ENCODE peak calls at places on chromosomes 2 and 18, in four cellular contexts. One of them, this sample, is unnamed.

GRCh38 chr2:175432021-175432420 is 250.5 kb upstream of the ATP5MC3 start:
- DNase-seq in K562: no peak
- DNase-seq in HepG2: no peak
- DNase-seq in H1: no peak
- DNase-seq in this sample: no peak

GRCh38 chr2:188598551-188598950 is 306.9 kb downstream of the GULP1 start:
- DNase-seq in K562: no peak
- DNase-seq in HepG2: peak
- DNase-seq in H1: no peak
- DNase-seq in this sample: no peak

GRCh38 chr2:219344756-219345458 is 12.4 kb upstream of the RESP18 start:
- DNase-seq in K562: no peak
- DNase-seq in HepG2: no peak
- DNase-seq in H1: no peak
- DNase-seq in this sample: no peak

GRCh38 chr2:202152104-202152771 is 79.2 kb downstream of the KIAA2012 start:
- DNase-seq in K562: no peak
- DNase-seq in HepG2: no peak
- DNase-seq in H1: no peak
- DNase-seq in this sample: no peak

GRCh38 chr2:226687641-226688253 is 111.9 kb downstream of the IRS1 start:
- DNase-seq in K562: no peak
- DNase-seq in HepG2: no peak
- DNase-seq in H1: no peak
- DNase-seq in this sample: no peak

GRCh38 chr18:2893676-2894075 is 46.9 kb downstream of the EMILIN2 start:
- DNase-seq in K562: no peak
- DNase-seq in HepG2: no peak
- DNase-seq in H1: no peak
- DNase-seq in this sample: no peak

GRCh38 chr2:42949125-42949524 is 156.7 kb upstream of the HAAO start:
- DNase-seq in K562: no peak
- DNase-seq in HepG2: no peak
- DNase-seq in H1: no peak
- DNase-seq in this sample: no peak

GRCh38 chr2:40227200-40227599 is 224.7 kb downstream of the SLC8A1 start:
- DNase-seq in K562: no peak
- DNase-seq in HepG2: no peak
- DNase-seq in H1: no peak
- DNase-seq in this sample: no peak

GRCh38 chr18:62644773-62645172 is 70.6 kb upstream of the PHLPP1 start:
- DNase-seq in K562: no peak
- DNase-seq in HepG2: no peak
- DNase-seq in H1: no peak
- DNase-seq in this sample: no peak

GRCh38 chr18:78487649-78488048 is 492.0 kb upstream of the SALL3 start:
- DNase-seq in K562: no peak
- DNase-seq in HepG2: no peak
- DNase-seq in H1: no peak
- DNase-seq in this sample: no peak

GRCh38 chr2:128324008-128324896 is 5.6 kb upstream of the HS6ST1 start:
- DNase-seq in K562: no peak
- DNase-seq in HepG2: no peak
- DNase-seq in H1: no peak
- DNase-seq in this sample: no peak

GRCh38 chr2:147712051-147712450 is 132.8 kb upstream of the ACVR2A start:
- DNase-seq in K562: no peak
- DNase-seq in HepG2: no peak
- DNase-seq in H1: no peak
- DNase-seq in this sample: no peak

GRCh38 chr18:24763765-24764548 is 303.5 kb downstream of the HRH4 start:
- DNase-seq in K562: no peak
- DNase-seq in HepG2: no peak
- DNase-seq in H1: no peak
- DNase-seq in this sample: no peak

GRCh38 chr2:76625101-76625500 is 897.1 kb downstream of the LRRTM4 start:
- DNase-seq in K562: no peak
- DNase-seq in HepG2: no peak
- DNase-seq in H1: no peak
- DNase-seq in this sample: no peak

GRCh38 chr2:207499114-207499513 is 30.6 kb upstream of the CREB1 start:
- DNase-seq in K562: no peak
- DNase-seq in HepG2: no peak
- DNase-seq in H1: no peak
- DNase-seq in this sample: no peak

GRCh38 chr18:59547691-59548182 is 149.5 kb downstream of the CCBE1 start:
- DNase-seq in K562: peak
- DNase-seq in HepG2: no peak
- DNase-seq in H1: no peak
- DNase-seq in this sample: no peak

DNA sequence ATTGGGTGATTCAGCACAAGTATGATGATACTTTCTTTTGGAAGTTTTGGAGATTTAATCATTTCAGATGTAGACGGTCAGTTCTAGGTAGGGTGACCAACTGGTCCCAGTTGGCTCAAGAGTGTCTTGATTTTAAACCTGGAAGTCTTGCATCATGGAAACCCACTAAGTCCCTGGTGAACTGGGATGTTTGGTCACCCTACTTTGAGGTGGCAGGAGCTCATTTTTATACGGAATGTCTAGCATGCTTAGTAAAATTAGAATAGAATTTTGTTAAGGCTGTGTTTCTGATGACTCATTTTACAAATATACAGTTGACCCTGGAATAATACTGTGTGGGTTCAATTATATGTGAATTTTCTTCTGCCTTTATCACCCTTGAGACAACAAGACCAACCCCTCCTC is 61.5 kb upstream of the DOCK10 start:
- DNase-seq in K562: no peak
- DNase-seq in HepG2: no peak
- DNase-seq in H1: no peak
- DNase-seq in this sample: no peak
- TF ChIP-seq BRCA1 in K562: no peak
- TF ChIP-seq BRCA1 in HepG2: no peak
- TF ChIP-seq BRCA1 in H1: no peak
- TF ChIP-seq BRCA1 in this sample: no peak

GRCh38 chr2:230008708-230009066 is 60.0 kb downstream of the SLC16A14 start:
- DNase-seq in K562: no peak
- DNase-seq in HepG2: no peak
- DNase-seq in H1: no peak
- DNase-seq in this sample: no peak
- TF ChIP-seq BRCA1 in K562: no peak
- TF ChIP-seq BRCA1 in HepG2: no peak
- TF ChIP-seq BRCA1 in H1: no peak
- TF ChIP-seq BRCA1 in this sample: no peak

GRCh38 chr2:143420313-143420712 is 291.1 kb downstream of the ARHGAP15 start:
- DNase-seq in K562: no peak
- DNase-seq in HepG2: no peak
- DNase-seq in H1: no peak
- DNase-seq in this sample: no peak
- TF ChIP-seq BRCA1 in K562: no peak
- TF ChIP-seq BRCA1 in HepG2: no peak
- TF ChIP-seq BRCA1 in H1: no peak
- TF ChIP-seq BRCA1 in this sample: no peak

GRCh38 chr2:124081154-124081771 is 56.2 kb downstream of the CNTNAP5 start:
- DNase-seq in K562: no peak
- DNase-seq in HepG2: no peak
- DNase-seq in H1: no peak
- DNase-seq in this sample: no peak
- TF ChIP-seq BRCA1 in K562: no peak
- TF ChIP-seq BRCA1 in HepG2: no peak
- TF ChIP-seq BRCA1 in H1: no peak
- TF ChIP-seq BRCA1 in this sample: no peak

GRCh38 chr2:240624950-240625621 is at the start of gene GPR35:
- DNase-seq in K562: peak
- DNase-seq in HepG2: no peak
- DNase-seq in H1: no peak
- DNase-seq in this sample: peak
- TF ChIP-seq BRCA1 in K562: no peak
- TF ChIP-seq BRCA1 in HepG2: no peak
- TF ChIP-seq BRCA1 in H1: no peak
- TF ChIP-seq BRCA1 in this sample: no peak

DNA sequence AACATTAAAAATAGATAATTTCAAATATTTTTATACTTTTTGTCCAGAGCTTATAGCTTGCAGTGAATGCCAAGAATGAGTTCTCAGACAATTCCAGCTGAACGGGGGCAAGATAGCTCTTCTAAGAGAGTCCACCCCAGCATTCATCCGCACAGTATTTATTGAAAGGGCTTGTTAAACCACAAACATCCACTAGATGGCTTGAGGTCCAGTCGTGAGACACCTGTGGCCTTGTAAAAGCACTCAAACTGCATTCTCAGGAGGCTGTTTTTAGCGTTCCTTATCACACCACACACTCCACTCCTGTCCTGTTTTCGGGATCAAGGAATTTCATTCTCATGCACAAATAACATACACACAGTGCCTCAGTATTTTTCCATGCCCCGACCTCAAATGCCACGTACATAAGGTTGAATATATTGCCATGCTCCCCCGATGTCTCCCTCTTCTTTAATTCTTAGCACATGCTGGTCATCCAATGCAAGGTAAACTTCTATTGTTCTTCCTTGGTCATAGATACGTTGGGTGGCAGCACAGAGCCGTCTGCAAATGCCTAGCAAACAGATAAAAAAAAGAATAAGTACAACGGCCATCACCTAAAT is 47.4 kb downstream of the DNAJC10 start:
- DNase-seq in K562: peak
- DNase-seq in HepG2: peak
- DNase-seq in H1: no peak
- DNase-seq in this sample: no peak
- TF ChIP-seq BRCA1 in K562: no peak
- TF ChIP-seq BRCA1 in HepG2: no peak
- TF ChIP-seq BRCA1 in H1: no peak
- TF ChIP-seq BRCA1 in this sample: no peak

This sample was measured in GM12878.